ENCODE peak calls at places on chromosomes 5 and 9, in ten cellular contexts. K is OCI-LY7, D is Calu3, A is HCT116, N is type B pancreatic cell, W is endodermal cell, C is colonic mucosa, B is fibroblast of pulmonary artery, Q is GM12865, P is PC-9. O is an unnamed sample.

GRCh38 chr5:65992630-65993029 is 66.3 kb downstream of the ERBIN start:
- DNase-seq in N (no peak), K (no peak), A (no peak), C (no peak), P (no peak), D (no peak), Q (no peak), B (no peak), W (no peak), O (no peak)

GRCh38 chr9:100724932-100725331 is 147.1 kb downstream of the CAVIN4 start:
- DNase-seq in N (no peak), Q (no peak), B (no peak), C (no peak), A (no peak), W (no peak), D (no peak), P (no peak), K (no peak), O (no peak)

GRCh38 chr5:179793470-179794139 is at the start of gene LTC4S:
- DNase-seq in D (no peak), A (no peak), K (peak), Q (no peak), P (no peak), N (no peak), C (peak), B (peak), W (no peak), O (peak)

GRCh38 chr5:149697001-149697400 is 33.1 kb upstream of the PPARGC1B start:
- DNase-seq in P (no peak), W (no peak), A (no peak), D (no peak), K (no peak), N (no peak), B (peak), C (no peak), Q (no peak), O (no peak)

GRCh38 chr5:15844253-15844652 is 335.3 kb downstream of the MARCHF11 start:
- DNase-seq in Q (no peak), C (no peak), K (no peak), D (no peak), P (no peak), A (no peak), N (no peak), B (peak), W (no peak), O (no peak)

GRCh38 chr5:34674226-34674625 is 18.1 kb downstream of the RAI14 start:
- DNase-seq in C (no peak), D (no peak), W (no peak), B (peak), Q (no peak), A (no peak), N (no peak), P (peak), K (no peak), O (no peak)

GRCh38 chr5:107466233-107466769 is 204.4 kb downstream of the EFNA5 start:
- DNase-seq in D (peak), C (no peak), N (no peak), B (peak), K (no peak), P (peak), Q (no peak), W (peak), A (no peak), O (no peak)

GRCh38 chr9:92535940-92536850 is at the start of gene ECM2:
- DNase-seq in B (peak), W (no peak), N (no peak), K (no peak), A (no peak), P (no peak), Q (no peak), C (no peak), D (no peak), O (no peak)

GRCh38 chr9:37939575-37940095 is 35.7 kb upstream of the SLC25A51 start:
- DNase-seq in B (peak), D (no peak), K (no peak), Q (no peak), P (no peak), C (no peak), W (no peak), A (no peak), N (no peak), O (no peak)

GRCh38 chr9:125650271-125650737 is 56.7 kb downstream of the MAPKAP1 start:
- DNase-seq in K (peak), P (no peak), Q (peak), N (no peak), W (no peak), C (no peak), B (peak), A (no peak), D (no peak), O (peak)

GRCh38 chr5:38856660-38857059 is 10.8 kb downstream of the OSMR start:
- DNase-seq in N (no peak), A (no peak), P (no peak), B (no peak), W (no peak), D (no peak), C (no peak), Q (no peak), K (no peak), O (no peak)

GRCh38 chr9:21591221-21592062 is 109.3 kb upstream of the IFNE start:
- DNase-seq in W (peak), A (peak), B (peak), Q (peak), C (no peak), P (peak), D (peak), K (no peak), N (no peak), O (no peak)

GRCh38 chr5:93294184-93294583 is 286.8 kb downstream of the NR2F1-AS1 start:
- DNase-seq in N (no peak), B (peak), W (no peak), Q (no peak), P (peak), D (no peak), A (no peak), K (no peak), C (no peak), O (no peak)

GRCh38 chr5:181045316-181045715 is 5.2 kb downstream of the BTNL9 start:
- DNase-seq in P (no peak), K (peak), A (no peak), D (no peak), B (no peak), N (peak), Q (peak), W (peak), C (no peak), O (no peak)

GRCh38 chr9:104981543-104982129 is 53.7 kb upstream of the ABCA1 start:
- DNase-seq in N (no peak), P (no peak), Q (no peak), C (no peak), K (no peak), W (no peak), D (no peak), A (no peak), B (no peak), O (no peak)

GRCh38 chr5:179165421-179166170 is 105.4 kb downstream of the ZNF354C start:
- DNase-seq in A (no peak), W (peak), Q (no peak), K (no peak), N (no peak), D (no peak), B (no peak), P (no peak), C (no peak), O (no peak)

GRCh38 chr9:113876806-113877236 is 712 bp downstream of the ZNF618 start:
- DNase-seq in D (no peak), A (no peak), P (peak), Q (no peak), N (no peak), K (peak), C (no peak), W (no peak), B (peak), O (no peak)

DNA sequence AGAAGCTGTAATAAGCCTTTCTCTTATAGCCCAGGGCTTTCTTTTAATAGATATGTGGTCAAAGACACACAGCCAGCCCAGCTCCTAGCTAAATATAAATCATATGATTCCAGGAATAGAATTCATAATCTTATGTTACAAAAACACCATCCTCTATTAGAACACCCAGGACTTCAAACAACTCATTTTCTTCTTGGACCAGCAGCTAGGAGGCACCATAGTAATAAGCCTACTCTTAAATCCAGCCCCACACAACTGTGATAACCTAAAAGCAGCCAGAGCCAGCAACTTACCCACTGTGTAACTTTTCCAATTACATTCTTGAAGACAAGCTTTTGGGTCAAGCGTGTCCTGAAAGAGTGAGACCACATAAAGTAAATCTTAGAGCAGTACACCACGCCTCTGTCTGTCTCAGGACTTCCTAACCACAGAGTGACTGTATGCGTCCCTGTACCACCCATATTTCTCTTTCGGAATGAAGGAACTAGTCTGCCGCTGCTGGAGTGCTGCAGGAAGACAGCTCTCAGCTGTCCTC is 223.8 kb downstream of the TLE1 start:
- DNase-seq in K (no peak), W (no peak), N (no peak), A (no peak), B (no peak), C (no peak), Q (peak), P (no peak), D (no peak), O (no peak)
- TF ChIP-seq CTCF in K (no peak), W (peak), N (no peak), A (no peak), B (no peak), C (no peak), Q (no peak), P (no peak), D (no peak), O (no peak)

DNA sequence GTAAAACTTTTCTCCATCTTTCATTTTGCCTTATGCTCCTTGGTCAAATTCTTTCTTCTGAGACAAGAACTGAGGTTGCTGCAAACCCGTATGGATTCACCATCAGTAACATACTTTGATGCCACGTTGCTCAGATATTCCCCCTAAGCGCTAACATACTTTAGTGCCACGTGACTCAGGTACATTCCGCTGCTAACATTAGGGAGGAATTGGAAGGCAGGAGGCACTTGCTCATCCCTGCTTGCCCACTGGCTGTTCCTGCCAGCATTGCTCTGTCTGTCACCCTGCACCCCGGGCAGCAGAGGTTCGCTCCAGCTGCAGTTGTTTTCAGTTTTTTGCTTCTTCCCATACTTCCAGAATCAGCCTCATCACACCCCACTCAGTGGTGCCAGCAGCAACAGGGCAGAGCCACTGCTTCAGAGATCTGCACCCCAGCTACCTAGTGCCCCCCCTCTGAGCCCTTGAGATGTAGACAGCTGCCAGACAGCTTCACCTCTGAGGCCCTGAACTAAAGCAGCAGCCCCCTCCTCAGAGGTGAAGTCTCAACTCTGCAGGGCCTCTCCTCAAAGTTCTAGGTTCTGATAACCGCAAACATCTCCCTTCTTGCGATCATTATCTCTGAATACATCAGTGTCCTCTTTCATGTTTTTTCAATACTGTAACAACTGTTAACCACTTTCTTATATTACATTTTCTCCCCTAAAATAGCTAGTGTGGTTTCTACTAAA is 228.0 kb upstream of the KIF2A start:
- DNase-seq in Q (no peak), W (peak), N (no peak), K (no peak), B (no peak), D (no peak), A (no peak), P (no peak), C (no peak), O (no peak)
- TF ChIP-seq CTCF in Q (no peak), W (no peak), N (no peak), K (no peak), B (no peak), D (no peak), A (no peak), P (no peak), C (no peak), O (no peak)

GRCh38 chr5:111756701-111757581 is at the start of gene NREP:
- DNase-seq in D (peak), K (peak), N (peak), W (peak), C (peak), Q (peak), P (peak), B (peak), A (peak), O (peak)
- TF ChIP-seq CTCF in D (peak), K (peak), N (peak), W (peak), C (no peak), Q (peak), P (peak), B (peak), A (peak), O (no peak)

GRCh38 chr9:86795861-86796497 is 151.3 kb downstream of the GAS1 start:
- DNase-seq in N (no peak), Q (no peak), W (peak), P (no peak), B (peak), D (no peak), C (no peak), K (no peak), A (no peak), O (no peak)
- TF ChIP-seq CTCF in N (peak), Q (no peak), W (peak), P (no peak), B (peak), D (no peak), C (no peak), K (no peak), A (peak), O (no peak)

GRCh38 chr5:127878174-127878750 is 175.1 kb downstream of the CCDC192 start:
- DNase-seq in W (peak), C (peak), D (peak), Q (peak), K (peak), P (peak), B (peak), A (peak), N (no peak), O (peak)
- TF ChIP-seq CTCF in W (peak), C (no peak), D (peak), Q (peak), K (peak), P (peak), B (peak), A (peak), N (peak), O (no peak)

O was measured in GM20000.